ENCODE peak calls at places on chromosomes 6 and 20, in five cellular contexts. P is IMR-90, L is astrocyte, X is neuronal stem cell, O is GM23248. C is an unnamed sample.
A peak's percentile ranks its signal among the peaks of the same experiment; 100 is the strongest.

GRCh38 chr20:53993310-53993709 is 77.1 kb downstream of the BCAS1 start:
- DNase-seq in P (no peak), L (no peak), X (no peak), O (no peak), C (no peak)

GRCh38 chr6:42281570-42281969 is 63.9 kb upstream of the MRPS10 start:
- DNase-seq in P (no peak), L (no peak), X (no peak), O (no peak), C (no peak)

GRCh38 chr6:3489032-3489757 is 32.3 kb upstream of the SLC22A23 start:
- DNase-seq in P (peak; percentile 8), L (peak; percentile 81), X (no peak), O (peak; percentile 80), C (no peak)

GRCh38 chr6:150987371-150987828 is 121.9 kb downstream of the MTHFD1L start:
- DNase-seq in P (no peak), L (no peak), X (no peak), O (no peak), C (no peak)

GRCh38 chr6:40325041-40325440 is 262.1 kb downstream of the LRFN2 start:
- DNase-seq in P (no peak), L (no peak), X (no peak), O (no peak), C (no peak)

GRCh38 chr6:55260181-55260580 is 67.1 kb upstream of the GFRAL start:
- DNase-seq in P (no peak), L (no peak), X (no peak), O (no peak), C (no peak)

GRCh38 chr20:1566701-1567100 is 9.2 kb upstream of the SIRPD start:
- DNase-seq in P (peak; percentile 0), L (peak; percentile 1), X (no peak), O (peak; percentile 70), C (peak; percentile 0)

GRCh38 chr6:107578642-107579332 is 88.9 kb downstream of the SOBP start:
- DNase-seq in P (no peak), L (no peak), X (peak; percentile 47), O (no peak), C (no peak)

GRCh38 chr6:40947876-40948514 is 91.0 kb downstream of the UNC5CL start:
- DNase-seq in P (peak; percentile 90), L (peak; percentile 79), X (no peak), O (peak; percentile 84), C (no peak)

GRCh38 chr6:11759995-11760394 is 18.6 kb downstream of the ADTRP start:
- DNase-seq in P (no peak), L (no peak), X (no peak), O (no peak), C (no peak)

GRCh38 chr6:44166591-44167184 is 8.1 kb downstream of the CAPN11 start:
- DNase-seq in P (no peak), L (no peak), X (no peak), O (no peak), C (no peak)

GRCh38 chr6:72959821-72960220 is 265.5 kb downstream of the KHDC1L start:
- DNase-seq in P (peak; percentile 49), L (peak; percentile 59), X (no peak), O (no peak), C (no peak)

GRCh38 chr6:26043389-26044139 is 43.7 kb upstream of the HFE start:
- DNase-seq in P (peak; percentile 99), L (peak; percentile 95), X (peak; percentile 78), O (peak; percentile 96), C (no peak)

GRCh38 chr6:74534485-74535211 is 671.2 kb downstream of the COL12A1 start:
- DNase-seq in P (peak; percentile 86), L (peak; percentile 47), X (no peak), O (peak; percentile 55), C (peak; percentile 60)

GRCh38 chr6:119539066-119539746 is 189.6 kb upstream of the MAN1A1 start:
- DNase-seq in P (no peak), L (no peak), X (no peak), O (no peak), C (no peak)

GRCh38 chr6:71404145-71404966 is 115.7 kb downstream of the OGFRL1 start:
- DNase-seq in P (peak; percentile 76), L (peak; percentile 88), X (no peak), O (peak; percentile 82), C (no peak)

GRCh38 chr6:160010067-160010466 is 41.2 kb downstream of the IGF2R start:
- DNase-seq in P (peak; percentile 17), L (peak; percentile 59), X (no peak), O (peak; percentile 85), C (no peak)

GRCh38 chr6:110518281-110518623 is 41.8 kb upstream of the SLC22A16 start:
- DNase-seq in P (peak; percentile 29), L (no peak), X (no peak), O (peak; percentile 61), C (no peak)

GRCh38 chr20:64062596-64063388 is at the start of gene TCEA2:
- DNase-seq in P (peak; percentile 95), L (peak; percentile 90), X (peak; percentile 91), O (peak; percentile 99), C (peak; percentile 99)

GRCh38 chr20:64063389-64064144 is 569 bp downstream of the TCEA2 start:
- DNase-seq in P (no peak), L (no peak), X (no peak), O (peak; percentile 72), C (peak; percentile 67)

GRCh38 chr20:64064145-64064698 is 1.2 kb downstream of the TCEA2 start:
- DNase-seq in P (peak; percentile 32), L (peak; percentile 38), X (no peak), O (peak; percentile 89), C (no peak)

GRCh38 chr20:64065062-64065972 is 2.3 kb downstream of the TCEA2 start:
- DNase-seq in P (no peak), L (no peak), X (no peak), O (no peak), C (no peak)

GRCh38 chr20:64062276-64062595 is 762 bp upstream of the TCEA2 start:
- DNase-seq in P (no peak), L (no peak), X (no peak), O (peak; percentile 26), C (no peak)
- H2AFZ ChIP-seq in P (peak overlapping the region; percentile 97), L (peak overlapping the region; percentile 92), X (peak overlapping the region; percentile 96), O (peak overlapping the region; percentile 91), C (peak overlapping the region; percentile 74)

GRCh38 chr6:8578006-8578405 is 142.7 kb upstream of the SLC35B3 start:
- DNase-seq in P (no peak), L (no peak), X (no peak), O (no peak), C (no peak)
- H3K4me3 ChIP-seq in P (no peak overlapping the region), L (no peak overlapping the region), X (no peak overlapping the region), O (no peak overlapping the region), C (no peak overlapping the region)

GRCh38 chr6:10411915-10412164 is 3.0 kb downstream of the TFAP2A start:
- DNase-seq in P (no peak), L (no peak), X (no peak), O (no peak), C (no peak)
- H2AFZ ChIP-seq in P (peak overlapping the region; percentile 64), L (peak overlapping the region; percentile 58), X (peak overlapping the region; percentile 84), O (peak overlapping the region; percentile 90), C (peak overlapping the region; percentile 82)

GRCh38 chr6:144551339-144551738 is 266.2 kb downstream of the UTRN start:
- DNase-seq in P (no peak), L (no peak), X (no peak), O (no peak), C (no peak)

GRCh38 chr6:144547409-144547808 is 262.3 kb downstream of the UTRN start:
- DNase-seq in P (peak; percentile 13), L (no peak), X (no peak), O (peak; percentile 69), C (no peak)

GRCh38 chr6:144550392-144550791 is 265.3 kb downstream of the UTRN start:
- DNase-seq in P (no peak), L (no peak), X (no peak), O (no peak), C (no peak)

GRCh38 chr6:144546807-144547206 is 261.7 kb downstream of the UTRN start:
- DNase-seq in P (no peak), L (no peak), X (no peak), O (no peak), C (no peak)

GRCh38 chr6:144548525-144548924 is 263.4 kb downstream of the UTRN start:
- DNase-seq in P (no peak), L (no peak), X (no peak), O (no peak), C (no peak)
- H3K4me3 ChIP-seq in P (no peak overlapping the region), L (no peak overlapping the region), X (no peak overlapping the region), O (no peak overlapping the region), C (no peak overlapping the region)

C was measured in hepatocyte.